ENCODE peak calls at places on chromosome 14, in four cellular contexts. E is IMR-90, O is mesenchymal stem cell, M is mesendoderm. L is an unnamed sample.

GRCh38 chr14:51335521-51335920 is 95.5 kb downstream of the TMX1 start:
- DNase-seq in E (no peak), O (no peak), M (no peak), L (no peak)

GRCh38 chr14:105180598-105181528 is at the start of gene NUDT14:
- DNase-seq in E (peak), O (peak), M (peak), L (no peak)

GRCh38 chr14:103123128-103123633 is at the start of gene TNFAIP2:
- DNase-seq in E (no peak), O (peak), M (peak), L (no peak)

GRCh38 chr14:90159688-90160087 is 96.7 kb upstream of the PSMC1 start:
- DNase-seq in E (no peak), O (no peak), M (no peak), L (no peak)

GRCh38 chr14:74618078-74618952 is 6.3 kb upstream of the LTBP2 start:
- DNase-seq in E (peak), O (peak), M (peak), L (no peak)

GRCh38 chr14:77674931-77675330 is 32.9 kb downstream of the ALKBH1 start:
- DNase-seq in E (no peak), O (no peak), M (no peak), L (no peak)

GRCh38 chr14:63045612-63046320 is 508 bp upstream of the KCNH5 start:
- DNase-seq in E (peak), O (peak), M (peak), L (peak)

GRCh38 chr14:75051556-75051899 is 261 bp upstream of the MLH3 start:
- DNase-seq in E (no peak), O (no peak), M (peak), L (no peak)

GRCh38 chr14:50319293-50319692 is 7.2 kb downstream of the DMAC2L start:
- DNase-seq in E (peak), O (peak), M (no peak), L (no peak)

GRCh38 chr14:50091240-50091914 is 25.0 kb downstream of the VCPKMT start:
- DNase-seq in E (no peak), O (no peak), M (no peak), L (no peak)

GRCh38 chr14:61351457-61351856 is 30.1 kb downstream of the PRKCH start:
- DNase-seq in E (no peak), O (no peak), M (no peak), L (no peak)

GRCh38 chr14:76090611-76091010 is 61.1 kb upstream of the GPATCH2L start:
- DNase-seq in E (no peak), O (no peak), M (no peak), L (no peak)

GRCh38 chr14:105171004-105171673 is 2.6 kb upstream of the JAG2 start:
- DNase-seq in E (no peak), O (no peak), M (no peak), L (no peak)

GRCh38 chr14:54737132-54737711 is 165.4 kb downstream of the GCH1 start:
- DNase-seq in E (peak), O (peak), M (peak), L (no peak)

GRCh38 chr14:79965896-79966295 is 245.4 kb downstream of the DIO2 start:
- DNase-seq in E (peak), O (no peak), M (no peak), L (no peak)

GRCh38 chr14:77201696-77202095 is 20.1 kb downstream of the TMEM63C start:
- DNase-seq in E (no peak), O (no peak), M (no peak), L (no peak)

GRCh38 chr14:40447032-40447431 is 1014.8 kb upstream of the FBXO33 start:
- DNase-seq in E (no peak), O (no peak), M (no peak), L (no peak)

GRCh38 chr14:81797246-81797645 is 263.6 kb upstream of the SEL1L start:
- DNase-seq in E (no peak), O (no peak), M (no peak), L (no peak)

GRCh38 chr14:67392728-67393314 is 19.1 kb downstream of the PLEK2 start:
- DNase-seq in E (no peak), O (no peak), M (no peak), L (no peak)

GRCh38 chr14:37129047-37129446 is 43.4 kb downstream of the SLC25A21 start:
- DNase-seq in E (no peak), O (no peak), M (no peak), L (no peak)

DNA sequence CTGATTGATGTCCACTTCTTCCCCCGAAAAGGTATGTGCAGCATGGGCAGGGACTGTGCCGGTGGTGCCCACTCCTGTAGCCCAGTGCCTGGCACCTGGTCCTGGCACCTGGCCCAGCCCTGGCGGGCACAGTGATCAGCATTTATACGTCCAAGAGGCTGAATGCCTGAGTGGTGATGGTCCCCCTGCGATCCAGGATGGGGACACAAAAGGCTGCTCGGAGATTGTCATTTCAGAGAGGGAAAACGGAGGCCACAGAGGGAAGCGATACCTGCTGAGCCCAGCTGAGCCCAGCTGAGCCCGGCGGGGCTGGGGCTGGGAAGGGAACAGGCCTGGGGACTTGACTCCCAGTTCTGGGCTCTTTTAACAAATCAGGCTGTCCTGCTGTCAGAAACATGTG is 55.8 kb downstream of the PRIMA1 start:
- DNase-seq in E (no peak), O (no peak), M (no peak), L (no peak)
- H3K23ac ChIP-seq in E (no peak), O (no peak), M (no peak), L (peak)

DNA sequence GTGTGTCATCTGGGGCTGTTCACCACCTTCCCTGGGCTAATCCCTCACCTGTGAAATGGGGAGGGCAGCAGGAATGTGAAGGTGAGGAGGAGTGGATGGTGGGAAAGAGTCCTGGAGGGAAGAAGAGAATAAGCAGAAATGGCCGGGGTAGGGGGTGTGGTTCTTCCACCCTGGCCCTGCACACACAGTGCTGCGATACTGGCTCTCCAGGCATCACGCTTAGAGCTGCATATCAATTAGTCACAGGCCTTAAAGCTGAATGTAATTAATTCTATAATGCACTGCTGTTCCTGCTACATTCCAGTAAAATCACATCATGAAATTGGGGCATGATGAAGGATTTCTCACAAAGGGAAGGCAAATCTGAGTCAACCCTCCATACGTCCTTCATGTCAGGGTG is 566.2 kb downstream of the BCL11B start:
- DNase-seq in E (no peak), O (no peak), M (peak), L (no peak)
- H2BK15ac ChIP-seq in E (no peak), O (no peak), M (no peak), L (no peak)

GRCh38 chr14:34539407-34540180 is at the start of gene EAPP:
- DNase-seq in E (peak), O (peak), M (peak), L (peak)
- H3K23ac ChIP-seq in E (peak), O (no peak), M (no peak), L (peak)

DNA sequence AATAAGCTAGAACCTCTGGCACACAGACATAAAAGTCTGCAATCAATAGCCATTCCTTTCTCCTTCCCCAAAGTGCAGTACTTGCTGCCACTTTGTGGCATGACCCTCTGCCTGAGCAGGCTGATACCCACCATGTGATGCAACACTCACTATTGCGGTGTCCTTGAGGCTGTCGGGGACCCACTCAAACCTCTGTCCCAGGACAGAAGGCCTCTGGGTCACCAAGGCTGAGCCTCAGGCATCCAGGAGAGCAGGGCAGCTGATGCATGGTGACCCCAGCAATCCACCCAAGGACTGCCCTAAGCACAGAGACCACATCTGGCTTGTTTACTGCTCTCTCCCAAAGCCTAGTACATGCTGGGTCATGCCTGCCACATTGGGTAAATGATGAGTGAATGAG is 114.2 kb downstream of the DPF3 start:
- DNase-seq in E (no peak), O (no peak), M (no peak), L (no peak)
- H2BK15ac ChIP-seq in E (no peak), O (no peak), M (no peak), L (no peak)

GRCh38 chr14:94622653-94623421 is 10.6 kb downstream of the SERPINA3 start:
- DNase-seq in E (no peak), O (no peak), M (no peak), L (no peak)

GRCh38 chr14:94623856-94624499 is 11.8 kb downstream of the SERPINA3 start:
- DNase-seq in E (no peak), O (no peak), M (no peak), L (no peak)

GRCh38 chr14:94621358-94622134 is 9.4 kb downstream of the SERPINA3 start:
- DNase-seq in E (no peak), O (no peak), M (no peak), L (no peak)

GRCh38 chr14:94624537-94625352 is 12.6 kb downstream of the SERPINA3 start:
- DNase-seq in E (no peak), O (no peak), M (no peak), L (no peak)

DNA sequence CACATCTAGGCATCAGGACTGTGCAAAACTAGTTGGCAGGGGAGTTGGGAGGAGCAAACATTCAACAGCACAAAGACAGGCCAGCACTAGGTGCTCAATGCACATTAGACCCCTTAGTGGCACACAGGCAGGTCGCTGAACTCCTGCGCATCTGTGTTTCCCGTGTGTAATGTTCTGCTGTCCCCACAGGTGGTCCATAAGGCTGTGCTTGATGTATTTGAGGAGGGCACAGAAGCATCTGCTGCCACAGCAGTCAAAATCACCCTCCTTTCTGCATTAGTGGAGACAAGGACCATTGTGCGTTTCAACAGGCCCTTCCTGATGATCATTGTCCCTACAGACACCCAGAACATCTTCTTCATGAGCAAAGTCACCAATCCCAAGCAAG is 11.2 kb downstream of the SERPINA3 start:
- DNase-seq in E (no peak), O (no peak), M (no peak), L (no peak)
- H3K23ac ChIP-seq in E (no peak), O (no peak), M (no peak), L (no peak)

GRCh38 chr14:101719708-101720107 is 41.8 kb upstream of the PPP2R5C start:
- DNase-seq in E (no peak), O (no peak), M (peak), L (no peak)

GRCh38 chr14:101719045-101719645 is 42.4 kb upstream of the PPP2R5C start:
- DNase-seq in E (no peak), O (no peak), M (no peak), L (no peak)

GRCh38 chr14:101721111-101721510 is 40.4 kb upstream of the PPP2R5C start:
- DNase-seq in E (no peak), O (no peak), M (no peak), L (no peak)

GRCh38 chr14:101723061-101723595 is 38.4 kb upstream of the PPP2R5C start:
- DNase-seq in E (no peak), O (no peak), M (no peak), L (no peak)

DNA sequence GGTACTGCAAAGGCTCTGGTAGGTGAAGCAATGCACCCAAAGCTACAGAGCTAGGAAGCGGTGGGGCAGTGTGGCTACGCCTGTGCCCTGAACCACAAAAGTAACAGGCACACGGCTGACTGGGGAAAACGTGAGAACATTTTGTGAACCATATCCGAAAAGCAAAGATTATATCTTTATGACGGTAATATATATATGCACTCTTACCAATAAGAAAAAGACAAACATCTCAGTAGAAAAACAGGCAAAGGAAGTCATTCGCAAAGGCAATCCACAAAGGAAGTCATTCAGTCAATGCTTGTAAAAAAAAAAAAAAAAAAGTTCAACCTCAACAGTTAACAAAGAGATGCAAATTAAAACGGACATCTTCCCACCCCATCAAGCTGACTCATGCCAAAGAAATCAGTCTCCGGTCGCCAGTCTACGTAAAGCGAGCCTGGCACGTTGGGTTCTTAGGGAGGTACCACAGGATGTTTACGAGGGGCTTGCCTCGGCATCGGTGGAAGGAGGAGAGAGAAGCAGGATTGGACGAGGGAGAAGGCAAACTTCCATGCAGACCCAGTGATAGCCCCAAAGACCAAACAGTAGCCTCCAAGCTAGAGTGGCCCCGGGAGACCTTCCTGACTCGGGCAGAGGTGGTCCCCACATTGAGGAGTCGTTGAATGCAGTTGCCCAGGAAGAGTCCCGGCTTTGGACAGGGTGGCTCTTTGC is 39.4 kb upstream of the PPP2R5C start:
- DNase-seq in E (no peak), O (peak), M (peak), L (no peak)
- H2BK15ac ChIP-seq in E (no peak), O (no peak), M (no peak), L (no peak)

GRCh38 chr14:52868911-52869611 is 77.7 kb upstream of the GNPNAT1 start:
- DNase-seq in E (no peak), O (no peak), M (no peak), L (no peak)
- H3K23ac ChIP-seq in E (no peak), O (no peak), M (no peak), L (no peak)

DNA sequence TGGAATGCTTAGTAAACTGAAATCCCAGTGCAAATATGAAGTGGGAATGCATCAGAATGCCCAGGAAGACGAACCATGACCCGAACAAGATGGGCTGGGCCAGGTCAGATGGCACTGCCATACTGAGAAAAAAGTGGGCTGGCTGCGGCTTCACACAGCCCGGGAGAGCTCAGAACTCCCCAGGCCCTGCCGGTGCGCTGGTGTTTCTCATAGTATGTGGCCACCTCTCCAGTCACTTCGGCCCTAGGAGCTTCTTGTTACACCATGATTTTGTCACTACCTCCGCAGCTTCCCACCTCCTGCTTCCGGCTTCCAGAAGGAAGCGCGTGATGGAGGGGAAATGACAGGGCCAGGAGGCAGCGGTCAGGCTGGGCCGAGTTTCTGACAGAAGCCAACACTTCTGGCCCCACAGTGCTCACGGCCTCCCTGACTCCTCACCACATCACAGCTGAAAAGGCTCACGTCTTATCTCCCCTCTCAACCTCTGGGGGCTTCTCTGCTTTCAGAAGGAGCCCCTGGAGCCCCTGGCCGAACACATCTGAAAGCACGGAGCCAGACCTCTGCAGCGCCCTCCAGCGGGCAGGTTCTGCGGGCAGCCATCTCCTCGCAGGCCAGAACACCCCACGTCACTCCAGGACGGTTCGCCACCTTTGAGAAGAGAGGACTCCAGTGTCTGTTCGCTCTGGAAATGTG is 30.7 kb downstream of the DAD1 start:
- DNase-seq in E (no peak), O (no peak), M (peak), L (no peak)
- H2BK15ac ChIP-seq in E (no peak), O (no peak), M (no peak), L (peak)

L was measured in neuronal stem cell.